ENCODE peak calls at places on chromosomes 12 and 14, in nine cellular contexts. V is OCI-LY7; Q is heart right ventricle; A is adipocyte; F is CD8-positive, alpha-beta T cell; H is A549; E is lower lobe of right lung; W is effector memory CD4-positive, alpha-beta T cell; B is AG04450. X is an unnamed sample. For H3K9me3, the result is how much of the 10 kb centered on the place peaks cover.

GRCh38 chr14:77008541-77008940 is 20.0 kb downstream of the IRF2BPL start:
- DNase-seq in V (no peak), Q (no peak), A (no peak), F (no peak), H (no peak), E (no peak), W (no peak), B (no peak), X (no peak)

GRCh38 chr12:93214523-93215289 is 163.0 kb upstream of the NUDT4 start:
- DNase-seq in V (no peak), Q (no peak), A (no peak), F (no peak), H (no peak), E (no peak), W (no peak), B (no peak), X (no peak)

GRCh38 chr14:70139384-70139783 is 49.4 kb downstream of the SLC8A3 start:
- DNase-seq in V (no peak), Q (no peak), A (no peak), F (no peak), H (no peak), E (no peak), W (no peak), B (no peak), X (no peak)

GRCh38 chr14:69262516-69262915 is 2.6 kb downstream of the GALNT16 start:
- DNase-seq in V (no peak), Q (no peak), A (no peak), F (no peak), H (no peak), E (no peak), W (no peak), B (no peak), X (no peak)

GRCh38 chr12:126051611-126052107 is 986.4 kb downstream of the AACS start:
- DNase-seq in V (no peak), Q (no peak), A (peak), F (no peak), H (no peak), E (no peak), W (no peak), B (no peak), X (no peak)

GRCh38 chr14:35384386-35385041 is 20.0 kb downstream of the NFKBIA start:
- DNase-seq in V (no peak), Q (peak), A (peak), F (no peak), H (no peak), E (no peak), W (no peak), B (peak), X (peak)

GRCh38 chr12:121530600-121531355 is 50.0 kb downstream of the KDM2B start:
- DNase-seq in V (peak), Q (peak), A (peak), F (peak), H (no peak), E (peak), W (peak), B (peak), X (peak)

GRCh38 chr14:30227436-30227835 is 299.8 kb upstream of the PRKD1 start:
- DNase-seq in V (no peak), Q (peak), A (peak), F (no peak), H (no peak), E (no peak), W (no peak), B (peak), X (no peak)

GRCh38 chr14:80387563-80387981 is 176.3 kb upstream of the DIO2 start:
- DNase-seq in V (no peak), Q (no peak), A (no peak), F (no peak), H (no peak), E (no peak), W (no peak), B (no peak), X (no peak)

GRCh38 chr12:53955036-53955775 is 503 bp downstream of the HOXC12 start:
- DNase-seq in V (no peak), Q (no peak), A (no peak), F (no peak), H (no peak), E (no peak), W (no peak), B (no peak), X (no peak)

GRCh38 chr14:35821546-35822411 is 4.4 kb upstream of the BRMS1L start:
- DNase-seq in V (peak), Q (no peak), A (peak), F (no peak), H (peak), E (no peak), W (no peak), B (no peak), X (no peak)

GRCh38 chr12:31206038-31206670 is 119.8 kb downstream of the SINHCAF start:
- DNase-seq in V (no peak), Q (no peak), A (peak), F (no peak), H (no peak), E (no peak), W (no peak), B (no peak), X (no peak)

GRCh38 chr14:68655961-68656360 is 136.9 kb downstream of the ZFP36L1 start:
- DNase-seq in V (peak), Q (no peak), A (no peak), F (no peak), H (no peak), E (no peak), W (no peak), B (no peak), X (no peak)

GRCh38 chr14:77206877-77207389 is 25.3 kb downstream of the TMEM63C start:
- DNase-seq in V (no peak), Q (no peak), A (no peak), F (no peak), H (no peak), E (no peak), W (no peak), B (no peak), X (no peak)

GRCh38 chr14:70832536-70833305 is 23.4 kb upstream of the MAP3K9 start:
- DNase-seq in V (no peak), Q (no peak), A (no peak), F (no peak), H (no peak), E (no peak), W (no peak), B (no peak), X (no peak)

GRCh38 chr12:51421266-51421884 is 3.3 kb upstream of the SLC4A8 start:
- DNase-seq in V (peak), Q (no peak), A (peak), F (no peak), H (peak), E (no peak), W (no peak), B (peak), X (no peak)

GRCh38 chr14:72583316-72584272 is 310.3 kb downstream of the DPF3 start:
- DNase-seq in V (no peak), Q (no peak), A (no peak), F (no peak), H (no peak), E (no peak), W (no peak), B (no peak), X (no peak)

GRCh38 chr12:4763549-4763948 is 43.3 kb downstream of the GALNT8 start:
- DNase-seq in V (no peak), Q (no peak), A (no peak), F (no peak), H (peak), E (no peak), W (no peak), B (no peak), X (no peak)

GRCh38 chr14:96053236-96053599 is 14.1 kb downstream of the C14orf132 start:
- DNase-seq in V (no peak), Q (no peak), A (no peak), F (no peak), H (no peak), E (no peak), W (no peak), B (no peak), X (no peak)

GRCh38 chr12:87870061-87870460 is 159.1 kb downstream of the C12orf50 start:
- DNase-seq in V (no peak), Q (no peak), A (peak), F (no peak), H (no peak), E (no peak), W (no peak), B (no peak), X (no peak)

GRCh38 chr12:75236206-75236605 is 26.6 kb upstream of the KCNC2 start:
- DNase-seq in V (no peak), Q (no peak), A (no peak), F (no peak), H (no peak), E (no peak), W (no peak), B (no peak), X (no peak)

GRCh38 chr12:110741795-110742717 is 635 bp downstream of the PPP1CC start:
- DNase-seq in V (peak), Q (no peak), A (peak), F (no peak), H (no peak), E (peak), W (no peak), B (no peak), X (peak)

GRCh38 chr12:3398196-3398789 is 92.7 kb upstream of the PRMT8 start:
- DNase-seq in V (no peak), Q (no peak), A (no peak), F (no peak), H (no peak), E (no peak), W (no peak), B (no peak), X (no peak)
- H3K4me3 ChIP-seq in V (no peak), Q (no peak), A (no peak), F (no peak), H (no peak), E (no peak), W (no peak), B (no peak), X (no peak)

GRCh38 chr14:40652089-40652691 is 954.5 kb upstream of the LRFN5 start:
- DNase-seq in V (no peak), Q (no peak), A (no peak), F (no peak), H (no peak), E (no peak), W (no peak), B (no peak), X (no peak)

GRCh38 chr14:40656301-40656700 is 950.4 kb upstream of the LRFN5 start:
- DNase-seq in V (no peak), Q (no peak), A (no peak), F (no peak), H (no peak), E (no peak), W (no peak), B (no peak), X (no peak)
- H3K9me3 ChIP-seq in V (under half), Q (under half), A (under half), F (under half), H (under half), E (under half), W (under half), B (under half), X (under half)

GRCh38 chr12:104604070-104604994 is 147.6 kb downstream of the CHST11 start:
- DNase-seq in V (peak), Q (peak), A (peak), F (no peak), H (peak), E (peak), W (peak), B (peak), X (peak)
- H3K4me3 ChIP-seq in V (peak), Q (no peak), A (peak), F (no peak), H (peak), E (peak), W (no peak), B (peak), X (no peak)

GRCh38 chr14:104157303-104157928 is 19.0 kb downstream of the KIF26A start:
- DNase-seq in V (no peak), Q (no peak), A (no peak), F (no peak), H (no peak), E (no peak), W (no peak), B (no peak), X (no peak)

GRCh38 chr14:104161601-104162367 is 23.4 kb downstream of the KIF26A start:
- DNase-seq in V (no peak), Q (no peak), A (no peak), F (no peak), H (no peak), E (no peak), W (no peak), B (no peak), X (no peak)

GRCh38 chr14:104158827-104159798 is 20.7 kb downstream of the KIF26A start:
- DNase-seq in V (no peak), Q (peak), A (no peak), F (no peak), H (no peak), E (no peak), W (no peak), B (no peak), X (no peak)

GRCh38 chr14:104162495-104162894 is 24.1 kb downstream of the KIF26A start:
- DNase-seq in V (no peak), Q (no peak), A (no peak), F (no peak), H (no peak), E (no peak), W (no peak), B (no peak), X (no peak)

GRCh38 chr14:104159990-104160389 is 21.6 kb downstream of the KIF26A start:
- DNase-seq in V (no peak), Q (no peak), A (no peak), F (no peak), H (no peak), E (no peak), W (no peak), B (no peak), X (no peak)
- H3K9me3 ChIP-seq in V (under half), Q (under half), A (under half), F (under half), H (under half), E (under half), W (under half), B (half or more), X (under half)